ENCODE peak calls at places on chromosomes 2 and 18, in ten cellular contexts. One of them, this sample, is unnamed.

GRCh38 chr2:130894326-130894942 is 57.7 kb downstream of the ARHGEF4 start:
- DNase-seq in GM12865: no peak
- DNase-seq in cortex of kidney: no peak
- DNase-seq in AG10803: no peak
- DNase-seq in stimulated activated CD4-positive, alpha-beta T cell treated with anti-CD3 and anti-CD28 coated beads, Interleukin-1b, Interleukin-23, amount 100 ng/mL, for 1 hour: no peak
- DNase-seq in HTR-8/SVneo: no peak
- DNase-seq in neural crest cell: no peak
- DNase-seq in skeletal muscle cell: no peak
- DNase-seq in cardiac fibroblast: no peak
- DNase-seq in activated T-helper 1 cell treated with anti-CD3 and anti-CD28 coated beads, Interleukin-2, amount 50 U/mL, for 16 hours: no peak
- DNase-seq in this sample: no peak

GRCh38 chr2:136141510-136142154 is 23.7 kb upstream of the CXCR4 start:
- DNase-seq in GM12865: no peak
- DNase-seq in cortex of kidney: no peak
- DNase-seq in AG10803: no peak
- DNase-seq in stimulated activated CD4-positive, alpha-beta T cell treated with anti-CD3 and anti-CD28 coated beads, Interleukin-1b, Interleukin-23, amount 100 ng/mL, for 1 hour: no peak
- DNase-seq in HTR-8/SVneo: no peak
- DNase-seq in neural crest cell: no peak
- DNase-seq in skeletal muscle cell: no peak
- DNase-seq in cardiac fibroblast: no peak
- DNase-seq in activated T-helper 1 cell treated with anti-CD3 and anti-CD28 coated beads, Interleukin-2, amount 50 U/mL, for 16 hours: no peak
- DNase-seq in this sample: no peak

GRCh38 chr2:120460511-120460910 is 114.6 kb downstream of the INHBB start:
- DNase-seq in GM12865: no peak
- DNase-seq in cortex of kidney: no peak
- DNase-seq in AG10803: no peak
- DNase-seq in stimulated activated CD4-positive, alpha-beta T cell treated with anti-CD3 and anti-CD28 coated beads, Interleukin-1b, Interleukin-23, amount 100 ng/mL, for 1 hour: no peak
- DNase-seq in HTR-8/SVneo: no peak
- DNase-seq in neural crest cell: no peak
- DNase-seq in skeletal muscle cell: no peak
- DNase-seq in cardiac fibroblast: no peak
- DNase-seq in activated T-helper 1 cell treated with anti-CD3 and anti-CD28 coated beads, Interleukin-2, amount 50 U/mL, for 16 hours: no peak
- DNase-seq in this sample: no peak

GRCh38 chr2:96330407-96330806 is 5.2 kb upstream of the NCAPH start:
- DNase-seq in GM12865: no peak
- DNase-seq in cortex of kidney: no peak
- DNase-seq in AG10803: peak
- DNase-seq in stimulated activated CD4-positive, alpha-beta T cell treated with anti-CD3 and anti-CD28 coated beads, Interleukin-1b, Interleukin-23, amount 100 ng/mL, for 1 hour: no peak
- DNase-seq in HTR-8/SVneo: no peak
- DNase-seq in neural crest cell: no peak
- DNase-seq in skeletal muscle cell: peak
- DNase-seq in cardiac fibroblast: peak
- DNase-seq in activated T-helper 1 cell treated with anti-CD3 and anti-CD28 coated beads, Interleukin-2, amount 50 U/mL, for 16 hours: no peak
- DNase-seq in this sample: peak

GRCh38 chr2:209334188-209335017 is 89.4 kb upstream of the MAP2 start:
- DNase-seq in GM12865: peak
- DNase-seq in cortex of kidney: no peak
- DNase-seq in AG10803: peak
- DNase-seq in stimulated activated CD4-positive, alpha-beta T cell treated with anti-CD3 and anti-CD28 coated beads, Interleukin-1b, Interleukin-23, amount 100 ng/mL, for 1 hour: no peak
- DNase-seq in HTR-8/SVneo: peak
- DNase-seq in neural crest cell: peak
- DNase-seq in skeletal muscle cell: no peak
- DNase-seq in cardiac fibroblast: peak
- DNase-seq in activated T-helper 1 cell treated with anti-CD3 and anti-CD28 coated beads, Interleukin-2, amount 50 U/mL, for 16 hours: no peak
- DNase-seq in this sample: peak

GRCh38 chr18:59735269-59735860 is 38.1 kb upstream of the CCBE1 start:
- DNase-seq in GM12865: no peak
- DNase-seq in cortex of kidney: no peak
- DNase-seq in AG10803: no peak
- DNase-seq in stimulated activated CD4-positive, alpha-beta T cell treated with anti-CD3 and anti-CD28 coated beads, Interleukin-1b, Interleukin-23, amount 100 ng/mL, for 1 hour: no peak
- DNase-seq in HTR-8/SVneo: no peak
- DNase-seq in neural crest cell: no peak
- DNase-seq in skeletal muscle cell: no peak
- DNase-seq in cardiac fibroblast: no peak
- DNase-seq in activated T-helper 1 cell treated with anti-CD3 and anti-CD28 coated beads, Interleukin-2, amount 50 U/mL, for 16 hours: no peak
- DNase-seq in this sample: no peak

GRCh38 chr2:105344704-105345345 is 7.5 kb downstream of the C2orf49 start:
- DNase-seq in GM12865: peak
- DNase-seq in cortex of kidney: no peak
- DNase-seq in AG10803: peak
- DNase-seq in stimulated activated CD4-positive, alpha-beta T cell treated with anti-CD3 and anti-CD28 coated beads, Interleukin-1b, Interleukin-23, amount 100 ng/mL, for 1 hour: no peak
- DNase-seq in HTR-8/SVneo: no peak
- DNase-seq in neural crest cell: no peak
- DNase-seq in skeletal muscle cell: no peak
- DNase-seq in cardiac fibroblast: peak
- DNase-seq in activated T-helper 1 cell treated with anti-CD3 and anti-CD28 coated beads, Interleukin-2, amount 50 U/mL, for 16 hours: no peak
- DNase-seq in this sample: peak

GRCh38 chr2:218849721-218850120 is 9.9 kb upstream of the WNT6 start:
- DNase-seq in GM12865: no peak
- DNase-seq in cortex of kidney: no peak
- DNase-seq in AG10803: peak
- DNase-seq in stimulated activated CD4-positive, alpha-beta T cell treated with anti-CD3 and anti-CD28 coated beads, Interleukin-1b, Interleukin-23, amount 100 ng/mL, for 1 hour: no peak
- DNase-seq in HTR-8/SVneo: no peak
- DNase-seq in neural crest cell: no peak
- DNase-seq in skeletal muscle cell: no peak
- DNase-seq in cardiac fibroblast: peak
- DNase-seq in activated T-helper 1 cell treated with anti-CD3 and anti-CD28 coated beads, Interleukin-2, amount 50 U/mL, for 16 hours: no peak
- DNase-seq in this sample: no peak

GRCh38 chr2:17576802-17577201 is 36.3 kb downstream of the VSNL1 start:
- DNase-seq in GM12865: no peak
- DNase-seq in cortex of kidney: no peak
- DNase-seq in AG10803: no peak
- DNase-seq in stimulated activated CD4-positive, alpha-beta T cell treated with anti-CD3 and anti-CD28 coated beads, Interleukin-1b, Interleukin-23, amount 100 ng/mL, for 1 hour: no peak
- DNase-seq in HTR-8/SVneo: no peak
- DNase-seq in neural crest cell: no peak
- DNase-seq in skeletal muscle cell: no peak
- DNase-seq in cardiac fibroblast: no peak
- DNase-seq in activated T-helper 1 cell treated with anti-CD3 and anti-CD28 coated beads, Interleukin-2, amount 50 U/mL, for 16 hours: no peak
- DNase-seq in this sample: no peak

GRCh38 chr2:45643543-45644542 is 7.6 kb upstream of the PRKCE start:
- DNase-seq in GM12865: peak
- DNase-seq in cortex of kidney: peak
- DNase-seq in AG10803: peak
- DNase-seq in stimulated activated CD4-positive, alpha-beta T cell treated with anti-CD3 and anti-CD28 coated beads, Interleukin-1b, Interleukin-23, amount 100 ng/mL, for 1 hour: peak
- DNase-seq in HTR-8/SVneo: peak
- DNase-seq in neural crest cell: peak
- DNase-seq in skeletal muscle cell: no peak
- DNase-seq in cardiac fibroblast: peak
- DNase-seq in activated T-helper 1 cell treated with anti-CD3 and anti-CD28 coated beads, Interleukin-2, amount 50 U/mL, for 16 hours: peak
- DNase-seq in this sample: peak

GRCh38 chr2:105390454-105390853 is 8.4 kb downstream of the FHL2 start:
- DNase-seq in GM12865: no peak
- DNase-seq in cortex of kidney: no peak
- DNase-seq in AG10803: no peak
- DNase-seq in stimulated activated CD4-positive, alpha-beta T cell treated with anti-CD3 and anti-CD28 coated beads, Interleukin-1b, Interleukin-23, amount 100 ng/mL, for 1 hour: no peak
- DNase-seq in HTR-8/SVneo: no peak
- DNase-seq in neural crest cell: no peak
- DNase-seq in skeletal muscle cell: no peak
- DNase-seq in cardiac fibroblast: peak
- DNase-seq in activated T-helper 1 cell treated with anti-CD3 and anti-CD28 coated beads, Interleukin-2, amount 50 U/mL, for 16 hours: no peak
- DNase-seq in this sample: no peak

GRCh38 chr2:191625016-191625415 is 52.9 kb upstream of the NABP1 start:
- DNase-seq in GM12865: peak
- DNase-seq in cortex of kidney: no peak
- DNase-seq in AG10803: peak
- DNase-seq in stimulated activated CD4-positive, alpha-beta T cell treated with anti-CD3 and anti-CD28 coated beads, Interleukin-1b, Interleukin-23, amount 100 ng/mL, for 1 hour: peak
- DNase-seq in HTR-8/SVneo: no peak
- DNase-seq in neural crest cell: no peak
- DNase-seq in skeletal muscle cell: no peak
- DNase-seq in cardiac fibroblast: peak
- DNase-seq in activated T-helper 1 cell treated with anti-CD3 and anti-CD28 coated beads, Interleukin-2, amount 50 U/mL, for 16 hours: peak
- DNase-seq in this sample: no peak

GRCh38 chr2:130187268-130187667 is 5.2 kb downstream of the MZT2B start:
- DNase-seq in GM12865: no peak
- DNase-seq in cortex of kidney: no peak
- DNase-seq in AG10803: no peak
- DNase-seq in stimulated activated CD4-positive, alpha-beta T cell treated with anti-CD3 and anti-CD28 coated beads, Interleukin-1b, Interleukin-23, amount 100 ng/mL, for 1 hour: no peak
- DNase-seq in HTR-8/SVneo: no peak
- DNase-seq in neural crest cell: no peak
- DNase-seq in skeletal muscle cell: no peak
- DNase-seq in cardiac fibroblast: peak
- DNase-seq in activated T-helper 1 cell treated with anti-CD3 and anti-CD28 coated beads, Interleukin-2, amount 50 U/mL, for 16 hours: no peak
- DNase-seq in this sample: no peak

GRCh38 chr2:1728821-1729220 is 15.5 kb downstream of the PXDN start:
- DNase-seq in GM12865: no peak
- DNase-seq in cortex of kidney: no peak
- DNase-seq in AG10803: no peak
- DNase-seq in stimulated activated CD4-positive, alpha-beta T cell treated with anti-CD3 and anti-CD28 coated beads, Interleukin-1b, Interleukin-23, amount 100 ng/mL, for 1 hour: no peak
- DNase-seq in HTR-8/SVneo: no peak
- DNase-seq in neural crest cell: no peak
- DNase-seq in skeletal muscle cell: no peak
- DNase-seq in cardiac fibroblast: no peak
- DNase-seq in activated T-helper 1 cell treated with anti-CD3 and anti-CD28 coated beads, Interleukin-2, amount 50 U/mL, for 16 hours: no peak
- DNase-seq in this sample: peak

GRCh38 chr2:14634885-14635871 is 2.7 kb downstream of the LRATD1 start:
- DNase-seq in GM12865: no peak
- DNase-seq in cortex of kidney: no peak
- DNase-seq in AG10803: peak
- DNase-seq in stimulated activated CD4-positive, alpha-beta T cell treated with anti-CD3 and anti-CD28 coated beads, Interleukin-1b, Interleukin-23, amount 100 ng/mL, for 1 hour: no peak
- DNase-seq in HTR-8/SVneo: no peak
- DNase-seq in neural crest cell: peak
- DNase-seq in skeletal muscle cell: no peak
- DNase-seq in cardiac fibroblast: peak
- DNase-seq in activated T-helper 1 cell treated with anti-CD3 and anti-CD28 coated beads, Interleukin-2, amount 50 U/mL, for 16 hours: no peak
- DNase-seq in this sample: peak

GRCh38 chr2:131092409-131093065 is 723 bp downstream of the FAM168B start:
- DNase-seq in GM12865: no peak
- DNase-seq in cortex of kidney: no peak
- DNase-seq in AG10803: no peak
- DNase-seq in stimulated activated CD4-positive, alpha-beta T cell treated with anti-CD3 and anti-CD28 coated beads, Interleukin-1b, Interleukin-23, amount 100 ng/mL, for 1 hour: no peak
- DNase-seq in HTR-8/SVneo: no peak
- DNase-seq in neural crest cell: no peak
- DNase-seq in skeletal muscle cell: no peak
- DNase-seq in cardiac fibroblast: peak
- DNase-seq in activated T-helper 1 cell treated with anti-CD3 and anti-CD28 coated beads, Interleukin-2, amount 50 U/mL, for 16 hours: no peak
- DNase-seq in this sample: no peak